ENCODE peak calls at places on chromosomes 13 and 19, in eight cellular contexts. One of them, this sample, is unnamed.

GRCh38 chr19:17473041-17473440 is 2.7 kb downstream of the SLC27A1 start:
- DNase-seq in upper lobe of right lung: no peak
- DNase-seq in IMR-90: peak
- DNase-seq in neuronal stem cell: no peak
- DNase-seq in MM.1S: no peak
- DNase-seq in dorsolateral prefrontal cortex: no peak
- DNase-seq in mammary epithelial cell: peak
- DNase-seq in uterus: no peak
- DNase-seq in this sample: no peak

GRCh38 chr13:26540319-26540718 is 17.2 kb upstream of the WASF3 start:
- DNase-seq in upper lobe of right lung: no peak
- DNase-seq in IMR-90: no peak
- DNase-seq in neuronal stem cell: no peak
- DNase-seq in MM.1S: no peak
- DNase-seq in dorsolateral prefrontal cortex: no peak
- DNase-seq in mammary epithelial cell: no peak
- DNase-seq in uterus: no peak
- DNase-seq in this sample: no peak

GRCh38 chr19:14383556-14383897 is 2.3 kb downstream of the ADGRE5 start:
- DNase-seq in upper lobe of right lung: no peak
- DNase-seq in IMR-90: peak
- DNase-seq in neuronal stem cell: no peak
- DNase-seq in MM.1S: no peak
- DNase-seq in dorsolateral prefrontal cortex: no peak
- DNase-seq in mammary epithelial cell: no peak
- DNase-seq in uterus: no peak
- DNase-seq in this sample: no peak

GRCh38 chr13:37118002-37118401 is 12.5 kb upstream of the CSNK1A1L start:
- DNase-seq in upper lobe of right lung: no peak
- DNase-seq in IMR-90: no peak
- DNase-seq in neuronal stem cell: no peak
- DNase-seq in MM.1S: no peak
- DNase-seq in dorsolateral prefrontal cortex: no peak
- DNase-seq in mammary epithelial cell: no peak
- DNase-seq in uterus: no peak
- DNase-seq in this sample: no peak

GRCh38 chr13:50457430-50458393 is 385.8 kb downstream of the DLEU7 start:
- DNase-seq in upper lobe of right lung: no peak
- DNase-seq in IMR-90: no peak
- DNase-seq in neuronal stem cell: no peak
- DNase-seq in MM.1S: no peak
- DNase-seq in dorsolateral prefrontal cortex: no peak
- DNase-seq in mammary epithelial cell: no peak
- DNase-seq in uterus: no peak
- DNase-seq in this sample: no peak

GRCh38 chr19:41932259-41933130 is 4.2 kb upstream of the ERFL start:
- DNase-seq in upper lobe of right lung: no peak
- DNase-seq in IMR-90: no peak
- DNase-seq in neuronal stem cell: no peak
- DNase-seq in MM.1S: no peak
- DNase-seq in dorsolateral prefrontal cortex: no peak
- DNase-seq in mammary epithelial cell: no peak
- DNase-seq in uterus: no peak
- DNase-seq in this sample: no peak

GRCh38 chr19:41930926-41931592 is 2.8 kb upstream of the ERFL start:
- DNase-seq in upper lobe of right lung: no peak
- DNase-seq in IMR-90: no peak
- DNase-seq in neuronal stem cell: no peak
- DNase-seq in MM.1S: no peak
- DNase-seq in dorsolateral prefrontal cortex: no peak
- DNase-seq in mammary epithelial cell: no peak
- DNase-seq in uterus: no peak
- DNase-seq in this sample: no peak

GRCh38 chr13:44271031-44271433 is 102.6 kb upstream of the SERP2 start:
- DNase-seq in upper lobe of right lung: no peak
- DNase-seq in IMR-90: peak
- DNase-seq in neuronal stem cell: no peak
- DNase-seq in MM.1S: no peak
- DNase-seq in dorsolateral prefrontal cortex: no peak
- DNase-seq in mammary epithelial cell: no peak
- DNase-seq in uterus: no peak
- DNase-seq in this sample: no peak

GRCh38 chr19:48872884-48873475 is 759 bp downstream of the PPP1R15A start:
- DNase-seq in upper lobe of right lung: peak
- DNase-seq in IMR-90: peak
- DNase-seq in neuronal stem cell: peak
- DNase-seq in MM.1S: peak
- DNase-seq in dorsolateral prefrontal cortex: peak
- DNase-seq in mammary epithelial cell: peak
- DNase-seq in uterus: peak
- DNase-seq in this sample: peak

GRCh38 chr19:14381689-14382474 is 638 bp downstream of the ADGRE5 start:
- DNase-seq in upper lobe of right lung: no peak
- DNase-seq in IMR-90: peak
- DNase-seq in neuronal stem cell: no peak
- DNase-seq in MM.1S: no peak
- DNase-seq in dorsolateral prefrontal cortex: no peak
- DNase-seq in mammary epithelial cell: peak
- DNase-seq in uterus: peak
- DNase-seq in this sample: no peak

GRCh38 chr13:74573654-74574053 is 439.4 kb upstream of the KLF12 start:
- DNase-seq in upper lobe of right lung: no peak
- DNase-seq in IMR-90: no peak
- DNase-seq in neuronal stem cell: no peak
- DNase-seq in MM.1S: no peak
- DNase-seq in dorsolateral prefrontal cortex: no peak
- DNase-seq in mammary epithelial cell: no peak
- DNase-seq in uterus: no peak
- DNase-seq in this sample: no peak

GRCh38 chr13:110714798-110715394 is 1.4 kb downstream of the ING1 start:
- DNase-seq in upper lobe of right lung: peak
- DNase-seq in IMR-90: peak
- DNase-seq in neuronal stem cell: peak
- DNase-seq in MM.1S: peak
- DNase-seq in dorsolateral prefrontal cortex: peak
- DNase-seq in mammary epithelial cell: no peak
- DNase-seq in uterus: peak
- DNase-seq in this sample: no peak

GRCh38 chr13:52827839-52828238 is 20.6 kb downstream of the PCDH8 start:
- DNase-seq in upper lobe of right lung: no peak
- DNase-seq in IMR-90: no peak
- DNase-seq in neuronal stem cell: no peak
- DNase-seq in MM.1S: no peak
- DNase-seq in dorsolateral prefrontal cortex: no peak
- DNase-seq in mammary epithelial cell: no peak
- DNase-seq in uterus: no peak
- DNase-seq in this sample: no peak

GRCh38 chr13:71515639-71516038 is 351.4 kb downstream of the DACH1 start:
- DNase-seq in upper lobe of right lung: no peak
- DNase-seq in IMR-90: no peak
- DNase-seq in neuronal stem cell: no peak
- DNase-seq in MM.1S: no peak
- DNase-seq in dorsolateral prefrontal cortex: no peak
- DNase-seq in mammary epithelial cell: no peak
- DNase-seq in uterus: no peak
- DNase-seq in this sample: no peak

GRCh38 chr19:1248454-1249297 is at the start of gene MIDN:
- DNase-seq in upper lobe of right lung: peak
- DNase-seq in IMR-90: peak
- DNase-seq in neuronal stem cell: no peak
- DNase-seq in MM.1S: peak
- DNase-seq in dorsolateral prefrontal cortex: peak
- DNase-seq in mammary epithelial cell: peak
- DNase-seq in uterus: peak
- DNase-seq in this sample: no peak

GRCh38 chr13:25114220-25114619 is 18.3 kb downstream of the PABPC3 start:
- DNase-seq in upper lobe of right lung: peak
- DNase-seq in IMR-90: peak
- DNase-seq in neuronal stem cell: peak
- DNase-seq in MM.1S: peak
- DNase-seq in dorsolateral prefrontal cortex: peak
- DNase-seq in mammary epithelial cell: peak
- DNase-seq in uterus: peak
- DNase-seq in this sample: peak

GRCh38 chr13:25116044-25116443 is 20.1 kb downstream of the PABPC3 start:
- DNase-seq in upper lobe of right lung: no peak
- DNase-seq in IMR-90: no peak
- DNase-seq in neuronal stem cell: no peak
- DNase-seq in MM.1S: no peak
- DNase-seq in dorsolateral prefrontal cortex: no peak
- DNase-seq in mammary epithelial cell: no peak
- DNase-seq in uterus: no peak
- DNase-seq in this sample: no peak

GRCh38 chr13:25117312-25117711 is 21.4 kb downstream of the PABPC3 start:
- DNase-seq in upper lobe of right lung: no peak
- DNase-seq in IMR-90: no peak
- DNase-seq in neuronal stem cell: no peak
- DNase-seq in MM.1S: no peak
- DNase-seq in dorsolateral prefrontal cortex: no peak
- DNase-seq in mammary epithelial cell: no peak
- DNase-seq in uterus: no peak
- DNase-seq in this sample: no peak

GRCh38 chr13:25112856-25113255 is 16.9 kb downstream of the PABPC3 start:
- DNase-seq in upper lobe of right lung: no peak
- DNase-seq in IMR-90: no peak
- DNase-seq in neuronal stem cell: no peak
- DNase-seq in MM.1S: no peak
- DNase-seq in dorsolateral prefrontal cortex: no peak
- DNase-seq in mammary epithelial cell: no peak
- DNase-seq in uterus: no peak
- DNase-seq in this sample: no peak

DNA sequence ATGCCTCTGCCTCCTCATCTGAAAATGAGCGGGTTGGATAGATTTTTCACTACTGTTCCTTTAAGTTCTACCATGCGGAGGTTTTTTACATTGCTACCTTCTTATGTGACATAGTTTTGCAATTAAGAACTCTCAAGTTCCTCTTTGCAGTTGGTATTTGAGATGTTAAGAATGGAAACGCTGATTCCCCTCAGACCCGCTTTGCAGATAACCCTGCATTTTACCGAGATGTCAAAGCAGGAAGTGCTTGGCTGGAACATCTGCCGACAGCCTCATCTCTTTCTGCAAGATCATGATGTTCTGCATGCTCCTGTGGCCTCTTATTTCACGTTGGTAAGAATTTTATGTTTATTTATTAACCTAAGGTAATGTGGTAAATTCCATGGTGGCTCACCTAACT is 22.4 kb downstream of the PABPC3 start:
- DNase-seq in upper lobe of right lung: no peak
- DNase-seq in IMR-90: no peak
- DNase-seq in neuronal stem cell: no peak
- DNase-seq in MM.1S: no peak
- DNase-seq in dorsolateral prefrontal cortex: no peak
- DNase-seq in mammary epithelial cell: no peak
- DNase-seq in uterus: no peak
- DNase-seq in this sample: no peak
- H3K27ac ChIP-seq in upper lobe of right lung: no peak
- H3K27ac ChIP-seq in IMR-90: no peak
- H3K27ac ChIP-seq in neuronal stem cell: no peak
- H3K27ac ChIP-seq in MM.1S: no peak
- H3K27ac ChIP-seq in dorsolateral prefrontal cortex: no peak
- H3K27ac ChIP-seq in mammary epithelial cell: no peak
- H3K27ac ChIP-seq in uterus: no peak
- H3K27ac ChIP-seq in this sample: no peak

GRCh38 chr13:113204378-113204734 is 4.1 kb downstream of the PCID2 start:
- DNase-seq in upper lobe of right lung: no peak
- DNase-seq in IMR-90: no peak
- DNase-seq in neuronal stem cell: no peak
- DNase-seq in MM.1S: no peak
- DNase-seq in dorsolateral prefrontal cortex: no peak
- DNase-seq in mammary epithelial cell: no peak
- DNase-seq in uterus: no peak
- DNase-seq in this sample: no peak
- H3K27ac ChIP-seq in upper lobe of right lung: no peak
- H3K27ac ChIP-seq in IMR-90: peak
- H3K27ac ChIP-seq in neuronal stem cell: no peak
- H3K27ac ChIP-seq in MM.1S: no peak
- H3K27ac ChIP-seq in dorsolateral prefrontal cortex: no peak
- H3K27ac ChIP-seq in mammary epithelial cell: no peak
- H3K27ac ChIP-seq in uterus: no peak
- H3K27ac ChIP-seq in this sample: no peak

DNA sequence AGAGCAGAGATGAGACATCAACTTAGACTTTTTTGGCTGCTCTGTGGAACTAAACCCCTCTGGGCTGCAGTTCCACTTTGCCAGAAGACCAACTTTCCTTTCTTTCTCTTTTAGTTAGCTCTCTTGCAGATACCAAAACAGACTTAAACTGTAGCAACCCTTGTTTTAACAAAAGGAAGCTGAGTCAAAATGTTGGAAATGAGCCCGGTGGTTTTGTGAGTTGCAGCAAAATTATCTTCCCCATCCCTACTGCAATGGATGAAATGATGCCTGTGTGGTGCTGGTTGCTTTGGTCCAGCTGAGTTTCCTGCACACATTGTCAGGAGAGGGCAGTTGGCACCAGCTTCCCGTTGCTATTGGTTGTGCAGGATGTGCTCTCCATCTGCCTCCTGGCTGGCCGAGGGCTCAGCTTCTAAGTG is 115.3 kb downstream of the LRCH1 start:
- DNase-seq in upper lobe of right lung: no peak
- DNase-seq in IMR-90: peak
- DNase-seq in neuronal stem cell: no peak
- DNase-seq in MM.1S: no peak
- DNase-seq in dorsolateral prefrontal cortex: no peak
- DNase-seq in mammary epithelial cell: peak
- DNase-seq in uterus: peak
- DNase-seq in this sample: no peak
- H3K27ac ChIP-seq in upper lobe of right lung: peak
- H3K27ac ChIP-seq in IMR-90: peak
- H3K27ac ChIP-seq in neuronal stem cell: no peak
- H3K27ac ChIP-seq in MM.1S: peak
- H3K27ac ChIP-seq in dorsolateral prefrontal cortex: no peak
- H3K27ac ChIP-seq in mammary epithelial cell: no peak
- H3K27ac ChIP-seq in uterus: peak
- H3K27ac ChIP-seq in this sample: no peak

GRCh38 chr19:35381926-35382325 is 11.1 kb downstream of the GPR42 start:
- DNase-seq in upper lobe of right lung: no peak
- DNase-seq in IMR-90: no peak
- DNase-seq in neuronal stem cell: no peak
- DNase-seq in MM.1S: no peak
- DNase-seq in dorsolateral prefrontal cortex: no peak
- DNase-seq in mammary epithelial cell: no peak
- DNase-seq in uterus: no peak
- DNase-seq in this sample: no peak

GRCh38 chr19:35381318-35381717 is 10.4 kb downstream of the GPR42 start:
- DNase-seq in upper lobe of right lung: no peak
- DNase-seq in IMR-90: no peak
- DNase-seq in neuronal stem cell: no peak
- DNase-seq in MM.1S: no peak
- DNase-seq in dorsolateral prefrontal cortex: no peak
- DNase-seq in mammary epithelial cell: no peak
- DNase-seq in uterus: no peak
- DNase-seq in this sample: no peak

GRCh38 chr19:35378356-35378755 is 7.5 kb downstream of the GPR42 start:
- DNase-seq in upper lobe of right lung: peak
- DNase-seq in IMR-90: no peak
- DNase-seq in neuronal stem cell: no peak
- DNase-seq in MM.1S: no peak
- DNase-seq in dorsolateral prefrontal cortex: no peak
- DNase-seq in mammary epithelial cell: no peak
- DNase-seq in uterus: no peak
- DNase-seq in this sample: no peak

GRCh38 chr19:35380450-35381124 is 9.7 kb downstream of the GPR42 start:
- DNase-seq in upper lobe of right lung: no peak
- DNase-seq in IMR-90: no peak
- DNase-seq in neuronal stem cell: no peak
- DNase-seq in MM.1S: no peak
- DNase-seq in dorsolateral prefrontal cortex: no peak
- DNase-seq in mammary epithelial cell: no peak
- DNase-seq in uterus: no peak
- DNase-seq in this sample: no peak

GRCh38 chr19:35379992-35380391 is 9.1 kb downstream of the GPR42 start:
- DNase-seq in upper lobe of right lung: no peak
- DNase-seq in IMR-90: no peak
- DNase-seq in neuronal stem cell: no peak
- DNase-seq in MM.1S: no peak
- DNase-seq in dorsolateral prefrontal cortex: no peak
- DNase-seq in mammary epithelial cell: no peak
- DNase-seq in uterus: no peak
- DNase-seq in this sample: no peak
- H3K27ac ChIP-seq in upper lobe of right lung: no peak
- H3K27ac ChIP-seq in IMR-90: no peak
- H3K27ac ChIP-seq in neuronal stem cell: no peak
- H3K27ac ChIP-seq in MM.1S: no peak
- H3K27ac ChIP-seq in dorsolateral prefrontal cortex: no peak
- H3K27ac ChIP-seq in mammary epithelial cell: no peak
- H3K27ac ChIP-seq in uterus: no peak
- H3K27ac ChIP-seq in this sample: no peak

This sample was measured in keratinocyte.